ENCODE peak calls at places on chromosomes 13 and 19, in four cellular contexts. X, M, Z and K are unnamed samples.

GRCh38 chr13:94716016-94716415 is 3.7 kb upstream of the SOX21 start:
- DNase-seq in M (no peak), X (no peak), Z (no peak), K (no peak)

GRCh38 chr13:80962855-80963254 is 621.9 kb upstream of the SPRY2 start:
- DNase-seq in X (peak), M (no peak), Z (no peak), K (no peak)

GRCh38 chr13:32940601-32941000 is 75.6 kb upstream of the KL start:
- DNase-seq in M (peak), X (no peak), Z (no peak), K (no peak)

GRCh38 chr19:31749231-31749630 is 400.0 kb upstream of the TSHZ3 start:
- DNase-seq in Z (no peak), M (no peak), X (no peak), K (no peak)

GRCh38 chr13:96029002-96029401 is 24.2 kb downstream of the UGGT2 start:
- DNase-seq in M (no peak), Z (no peak), X (no peak), K (no peak)

GRCh38 chr19:55247621-55248099 is 11.2 kb downstream of the PPP6R1 start:
- DNase-seq in X (no peak), M (no peak), Z (peak), K (no peak)

GRCh38 chr13:21798181-21798580 is 127.3 kb downstream of the FGF9 start:
- DNase-seq in X (no peak), M (no peak), Z (no peak), K (no peak)

GRCh38 chr13:98909016-98909415 is 68.8 kb downstream of the DOCK9 start:
- DNase-seq in X (peak), Z (no peak), M (peak), K (no peak)

GRCh38 chr19:57687363-57688010 is 5.7 kb downstream of the ZNF551 start:
- DNase-seq in M (no peak), X (no peak), Z (no peak), K (no peak)

GRCh38 chr19:38908854-38909253 is 3.1 kb downstream of the CCER2 start:
- DNase-seq in M (no peak), Z (no peak), X (no peak), K (no peak)

GRCh38 chr19:23992348-23992747 is 77.7 kb downstream of the ZNF726 start:
- DNase-seq in Z (no peak), M (no peak), X (no peak), K (no peak)

GRCh38 chr19:45884682-45885555 is 1.0 kb downstream of the IRF2BP1 start:
- DNase-seq in M (no peak), Z (peak), X (no peak), K (no peak)

GRCh38 chr19:7159105-7159933 is 89.8 kb downstream of the ZNF557 start:
- DNase-seq in M (peak), X (no peak), Z (peak), K (no peak)

GRCh38 chr13:42906257-42906656 is 85.8 kb downstream of the EPSTI1 start:
- DNase-seq in Z (no peak), X (no peak), M (no peak), K (no peak)

GRCh38 chr13:76884571-76885202 is 1.5 kb downstream of the KCTD12 start:
- DNase-seq in M (peak), X (peak), Z (no peak), K (no peak)

GRCh38 chr13:61485128-61485765 is 69.6 kb upstream of the PCDH20 start:
- DNase-seq in X (no peak), Z (no peak), M (no peak), K (no peak)

DNA sequence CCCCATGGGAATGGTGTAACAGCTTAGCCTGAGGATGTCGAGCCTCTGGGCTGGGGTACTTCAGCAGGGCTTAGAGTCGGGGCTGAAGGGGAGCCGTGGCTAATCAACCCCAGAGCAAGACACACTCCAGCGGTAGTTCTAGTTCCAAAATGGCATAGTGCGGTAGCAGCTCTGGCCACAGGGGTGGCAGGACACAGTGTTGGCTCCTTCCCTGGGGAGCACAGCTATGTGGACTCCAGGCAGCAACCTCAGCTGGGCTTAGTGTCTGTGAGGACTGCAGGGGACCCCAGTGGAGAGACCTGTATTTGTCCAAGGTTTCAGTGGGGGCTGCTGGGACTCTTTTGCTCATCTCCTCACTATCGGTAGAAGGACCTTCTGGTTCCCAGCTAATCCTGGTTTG is 70.8 kb upstream of the PCDH20 start:
- DNase-seq in Z (no peak), X (no peak), M (no peak), K (no peak)
- TF ChIP-seq FOS in Z (no peak), X (no peak), M (no peak), K (no peak)

GRCh38 chr19:51456541-51457290 is 1.5 kb downstream of the SIGLEC8 start:
- DNase-seq in X (no peak), Z (no peak), M (no peak), K (no peak)
- TF ChIP-seq FOS in X (no peak), Z (no peak), M (no peak), K (no peak)

GRCh38 chr13:29999492-30000372 is 149.3 kb upstream of the UBL3 start:
- DNase-seq in X (no peak), Z (no peak), M (no peak), K (no peak)
- TF ChIP-seq FOS in X (no peak), Z (no peak), M (no peak), K (no peak)

GRCh38 chr13:73914119-73914518 is 220.1 kb downstream of the KLF12 start:
- DNase-seq in M (no peak), Z (no peak), X (no peak), K (no peak)
- TF ChIP-seq FOS in M (no peak), Z (no peak), X (no peak), K (no peak)

DNA sequence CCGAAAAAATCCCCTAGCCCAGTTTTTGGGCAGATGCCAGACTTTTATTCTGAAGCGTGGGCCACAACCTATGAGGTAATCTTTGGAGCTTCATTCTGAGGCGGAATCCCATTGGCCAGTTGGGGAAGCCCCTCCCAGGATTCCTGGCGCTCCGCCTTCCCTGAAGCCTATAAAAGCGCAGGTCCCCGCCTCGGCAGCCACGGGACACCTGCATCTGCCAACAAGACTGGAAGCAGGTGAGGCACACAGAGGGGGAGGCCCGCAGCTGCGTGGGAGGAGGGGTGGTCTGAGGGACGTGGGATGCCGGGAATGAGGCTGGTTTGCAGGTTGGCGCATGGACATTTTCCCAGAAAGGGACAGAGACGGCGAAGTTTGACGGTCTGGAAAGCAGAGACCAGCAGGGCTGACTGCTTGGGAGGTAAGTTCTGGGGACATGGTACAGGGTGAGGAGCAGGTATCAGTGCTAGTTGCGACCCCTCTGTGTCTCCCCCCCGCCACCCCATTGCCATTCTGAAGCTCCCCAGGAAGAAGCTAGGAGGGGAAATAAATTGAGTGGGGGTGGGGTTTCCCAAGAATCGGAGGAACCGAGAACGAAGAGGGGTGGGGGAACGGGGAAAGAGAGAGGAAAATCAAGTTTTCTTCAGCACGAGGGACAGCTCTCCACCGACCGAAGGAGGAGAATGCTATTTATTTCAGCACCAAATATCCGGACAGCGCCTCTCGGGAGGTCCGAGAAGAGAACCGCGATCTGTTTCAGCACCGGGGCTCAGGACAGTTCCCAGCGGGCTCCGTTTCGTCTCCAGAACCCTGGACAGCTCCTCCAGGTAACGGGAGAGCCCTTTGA is 22.4 kb upstream of the FEM1A start:
- DNase-seq in M (peak), Z (peak), X (peak), K (no peak)
- TF ChIP-seq FOS in M (no peak), Z (no peak), X (no peak), K (no peak)